ENCODE peak calls at places on chromosomes 3 and 15, in seven cellular contexts. U is HCT116, Y is GM12878, P is SK-N-SH, O is K562, N is HepG2, S is H1. H is an unnamed sample.

GRCh38 chr3:197356275-197356674 is 57.9 kb upstream of the DLG1 start:
- DNase-seq in U (no peak), Y (no peak), P (no peak), O (no peak), N (no peak), S (no peak), H (no peak)

GRCh38 chr3:100865442-100865841 is 127.8 kb downstream of the ABI3BP start:
- DNase-seq in U (no peak), Y (no peak), P (no peak), O (no peak), N (no peak), S (no peak), H (peak; percentile 93)

GRCh38 chr15:80152896-80153876 is at the start of gene FAH:
- DNase-seq in U (no peak), Y (no peak), P (peak; percentile 44), O (no peak), N (peak; percentile 30), S (no peak), H (peak; percentile 82)

GRCh38 chr3:182811269-182811596 is 17.9 kb downstream of the ATP11B start:
- DNase-seq in U (no peak), Y (no peak), P (no peak), O (no peak), N (no peak), S (no peak), H (no peak)

GRCh38 chr15:75232826-75233503 is 25.2 kb upstream of the GOLGA6C start:
- DNase-seq in U (no peak), Y (no peak), P (no peak), O (no peak), N (no peak), S (no peak), H (no peak)

GRCh38 chr3:112136959-112137693 is 4.1 kb upstream of the GCSAM start:
- DNase-seq in U (peak; percentile 49), Y (no peak), P (no peak), O (peak; percentile 8), N (peak; percentile 42), S (peak; percentile 27), H (peak; percentile 71)

GRCh38 chr3:58487140-58487886 is 4.6 kb upstream of the KCTD6 start:
- DNase-seq in U (peak; percentile 22), Y (no peak), P (no peak), O (peak; percentile 51), N (no peak), S (no peak), H (no peak)

GRCh38 chr3:60160792-60161175 is 1090.5 kb downstream of the FHIT start:
- DNase-seq in U (no peak), Y (no peak), P (no peak), O (no peak), N (no peak), S (no peak), H (no peak)

GRCh38 chr3:9902372-9903237 is at the start of gene IL17RE:
- DNase-seq in U (no peak), Y (no peak), P (no peak), O (peak; percentile 63), N (peak; percentile 41), S (no peak), H (peak; percentile 67)

GRCh38 chr3:30156586-30157498 is 449.6 kb upstream of the TGFBR2 start:
- DNase-seq in U (no peak), Y (no peak), P (no peak), O (no peak), N (peak; percentile 20), S (no peak), H (no peak)

GRCh38 chr3:65846936-65847335 is 191.8 kb downstream of the MAGI1 start:
- DNase-seq in U (no peak), Y (no peak), P (no peak), O (no peak), N (no peak), S (no peak), H (no peak)

GRCh38 chr3:95721938-95722337 is 1092.5 kb upstream of the EPHA6 start:
- DNase-seq in U (no peak), Y (no peak), P (no peak), O (no peak), N (no peak), S (no peak), H (no peak)

GRCh38 chr3:40143283-40144090 is 166.0 kb upstream of the EIF1B start:
- DNase-seq in U (no peak), Y (no peak), P (no peak), O (no peak), N (no peak), S (no peak), H (no peak)

GRCh38 chr3:11820540-11821041 is 26.1 kb downstream of the TAMM41 start:
- DNase-seq in U (no peak), Y (no peak), P (no peak), O (no peak), N (no peak), S (no peak), H (no peak)

GRCh38 chr3:151766454-151766853 is 32.7 kb downstream of the AADACL2 start:
- DNase-seq in U (peak; percentile 60), Y (no peak), P (no peak), O (no peak), N (no peak), S (no peak), H (no peak)

GRCh38 chr3:197376735-197377555 is 78.5 kb upstream of the DLG1 start:
- DNase-seq in U (no peak), Y (no peak), P (no peak), O (no peak), N (no peak), S (no peak), H (no peak)

GRCh38 chr3:47850062-47850802 is 47.3 kb downstream of the DHX30 start:
- DNase-seq in U (no peak), Y (no peak), P (peak; percentile 61), O (no peak), N (peak; percentile 50), S (no peak), H (no peak)

GRCh38 chr3:172904817-172905479 is 154.4 kb downstream of the ECT2 start:
- DNase-seq in U (no peak), Y (no peak), P (peak; percentile 19), O (no peak), N (no peak), S (no peak), H (no peak)

GRCh38 chr3:132785292-132785691 is 63.1 kb upstream of the NPHP3 start:
- DNase-seq in U (no peak), Y (no peak), P (no peak), O (no peak), N (no peak), S (no peak), H (no peak)

GRCh38 chr15:80710635-80711553 is 15.8 kb downstream of the ABHD17C start:
- DNase-seq in U (no peak), Y (peak; percentile 41), P (no peak), O (no peak), N (no peak), S (no peak), H (no peak)

GRCh38 chr3:17292556-17292955 is 407.8 kb downstream of the PLCL2 start:
- DNase-seq in U (no peak), Y (no peak), P (no peak), O (no peak), N (no peak), S (no peak), H (no peak)
- TF ChIP-seq JUND in U (no peak), Y (no peak), P (no peak), O (no peak), N (no peak), S (no peak), H (no peak)

GRCh38 chr3:177830411-177830849 is 633.1 kb upstream of the TBL1XR1 start:
- DNase-seq in U (no peak), Y (no peak), P (no peak), O (no peak), N (no peak), S (no peak), H (no peak)
- TF ChIP-seq JUND in U (no peak), Y (no peak), P (no peak), O (no peak), N (no peak), S (no peak), H (no peak)

GRCh38 chr3:180180795-180181194 is 144.1 kb upstream of the PEX5L start:
- DNase-seq in U (no peak), Y (no peak), P (no peak), O (no peak), N (no peak), S (no peak), H (no peak)
- TF ChIP-seq JUND in U (no peak), Y (no peak), P (no peak), O (no peak), N (no peak), S (no peak), H (no peak)

GRCh38 chr15:70416851-70417250 is 319.1 kb upstream of the TLE3 start:
- DNase-seq in U (no peak), Y (no peak), P (no peak), O (no peak), N (no peak), S (no peak), H (no peak)

GRCh38 chr15:70417536-70417935 is 319.8 kb upstream of the TLE3 start:
- DNase-seq in U (no peak), Y (no peak), P (no peak), O (no peak), N (no peak), S (no peak), H (no peak)

GRCh38 chr15:70412717-70413266 is 315.1 kb upstream of the TLE3 start:
- DNase-seq in U (no peak), Y (no peak), P (no peak), O (no peak), N (no peak), S (no peak), H (peak; percentile 79)

GRCh38 chr15:70419046-70419445 is 321.3 kb upstream of the TLE3 start:
- DNase-seq in U (no peak), Y (no peak), P (no peak), O (no peak), N (no peak), S (no peak), H (no peak)

DNA sequence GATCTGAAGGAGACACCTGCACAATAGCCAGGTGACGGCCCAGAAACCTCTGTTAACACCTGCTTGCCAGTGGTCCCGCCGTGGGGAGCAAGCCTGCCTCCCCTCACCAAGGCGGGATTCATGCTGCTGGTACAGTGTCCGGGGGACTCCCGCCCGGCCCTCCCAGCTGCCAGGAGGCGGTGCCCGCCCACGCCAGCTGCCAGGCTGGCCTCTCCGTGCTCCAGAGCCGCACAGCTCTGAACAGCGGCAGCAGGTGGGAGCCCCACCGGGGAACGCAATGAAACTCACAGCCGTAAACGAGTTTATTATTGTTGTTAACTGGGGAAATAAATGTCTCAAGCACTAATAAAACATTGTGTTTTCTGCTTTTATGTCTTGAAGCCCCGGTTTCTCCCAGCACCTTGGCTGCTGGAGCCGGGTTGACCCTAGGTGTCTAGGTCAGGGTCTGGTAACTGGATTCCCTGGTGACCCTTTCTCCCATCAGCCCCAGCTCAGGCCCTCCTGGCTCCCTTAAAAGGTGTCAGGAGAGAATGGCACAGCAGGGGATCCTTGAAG is 317.7 kb upstream of the TLE3 start:
- DNase-seq in U (no peak), Y (no peak), P (no peak), O (no peak), N (no peak), S (no peak), H (no peak)
- TF ChIP-seq JUND in U (no peak), Y (no peak), P (no peak), O (no peak), N (no peak), S (no peak), H (no peak)

DNA sequence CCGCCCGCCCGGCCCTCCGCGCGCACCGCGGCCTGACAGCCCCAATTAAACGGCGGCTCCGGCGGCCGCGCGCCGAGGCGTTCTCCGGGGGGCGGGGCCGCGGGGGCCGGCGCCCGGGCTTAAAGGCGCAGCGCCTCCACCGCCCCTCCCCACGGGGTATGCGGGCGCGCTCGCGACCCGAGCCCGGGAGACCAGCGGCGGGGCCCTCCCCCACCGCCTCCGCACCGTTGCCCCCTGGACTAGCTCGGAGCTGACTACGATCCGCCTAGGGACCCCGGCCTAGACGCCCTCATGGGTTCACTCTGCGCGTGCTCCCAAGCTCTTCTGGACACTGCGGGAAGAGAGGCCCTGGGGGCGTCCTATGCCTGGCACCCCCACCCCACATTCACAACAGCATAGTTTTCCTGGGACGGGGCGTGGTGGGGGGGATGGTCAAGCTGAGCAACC is at the start of gene DUSP7:
- DNase-seq in U (no peak), Y (no peak), P (peak; percentile 88), O (peak; percentile 74), N (no peak), S (no peak), H (peak; percentile 60)
- TF ChIP-seq JUND in U (no peak), Y (no peak), P (no peak), O (no peak), N (no peak), S (no peak), H (no peak)